ENCODE peak calls at places on chromosomes 4 and X, in four cellular contexts. N is GM12878, R is SK-N-SH, P is HepG2. G is an unnamed sample.

GRCh38 chrX:12567857-12568256 is 223.4 kb upstream of the PRPS2 start:
- DNase-seq in N (no peak), R (peak), P (no peak), G (peak)

GRCh38 chr4:4327652-4328121 is 37.6 kb downstream of the ZBTB49 start:
- DNase-seq in P (peak), R (peak), N (no peak), G (no peak)

GRCh38 chrX:78321809-78322208 is 5.6 kb downstream of the CYSLTR1 start:
- DNase-seq in R (no peak), N (no peak), P (no peak), G (no peak)

GRCh38 chrX:136625246-136625645 is 22.7 kb upstream of the CD40LG start:
- DNase-seq in N (no peak), P (no peak), R (no peak), G (no peak)

GRCh38 chr4:118280501-118281218 is 72.1 kb downstream of the PRSS12 start:
- DNase-seq in P (peak), N (peak), R (peak), G (no peak)

GRCh38 chr4:174212061-174212460 is 71.4 kb downstream of the FBXO8 start:
- DNase-seq in R (no peak), P (no peak), N (no peak), G (no peak)

GRCh38 chr4:24949970-24950369 is 37.1 kb upstream of the CCDC149 start:
- DNase-seq in R (no peak), P (no peak), N (no peak), G (no peak)

GRCh38 chr4:132737344-132737743 is 411.8 kb upstream of the PCDH10 start:
- DNase-seq in R (no peak), P (no peak), N (no peak), G (no peak)

GRCh38 chr4:140149851-140150635 is 3.9 kb downstream of the MAML3 start:
- DNase-seq in R (peak), N (no peak), P (no peak), G (no peak)

GRCh38 chr4:82989567-82990429 is 20.8 kb downstream of the LIN54 start:
- DNase-seq in R (no peak), N (peak), P (peak), G (no peak)

GRCh38 chr4:156665779-156666366 is 305.7 kb downstream of the PDGFC start:
- DNase-seq in R (no peak), N (peak), P (no peak), G (no peak)

GRCh38 chrX:72052415-72053090 is 79.2 kb downstream of the RTL5 start:
- DNase-seq in P (no peak), N (no peak), R (no peak), G (no peak)

GRCh38 chr4:140296871-140297570 is 76.4 kb upstream of the SCOC start:
- DNase-seq in N (no peak), P (no peak), R (no peak), G (no peak)

GRCh38 chr4:26032572-26033320 is 118.7 kb downstream of the SMIM20 start:
- DNase-seq in P (peak), R (no peak), N (no peak), G (no peak)

GRCh38 chr4:53541577-53542206 is 49.6 kb downstream of the LNX1 start:
- DNase-seq in N (no peak), P (no peak), R (peak), G (no peak)

GRCh38 chr4:82984459-82984858 is 26.2 kb downstream of the LIN54 start:
- DNase-seq in R (no peak), P (peak), N (no peak), G (no peak)

DNA sequence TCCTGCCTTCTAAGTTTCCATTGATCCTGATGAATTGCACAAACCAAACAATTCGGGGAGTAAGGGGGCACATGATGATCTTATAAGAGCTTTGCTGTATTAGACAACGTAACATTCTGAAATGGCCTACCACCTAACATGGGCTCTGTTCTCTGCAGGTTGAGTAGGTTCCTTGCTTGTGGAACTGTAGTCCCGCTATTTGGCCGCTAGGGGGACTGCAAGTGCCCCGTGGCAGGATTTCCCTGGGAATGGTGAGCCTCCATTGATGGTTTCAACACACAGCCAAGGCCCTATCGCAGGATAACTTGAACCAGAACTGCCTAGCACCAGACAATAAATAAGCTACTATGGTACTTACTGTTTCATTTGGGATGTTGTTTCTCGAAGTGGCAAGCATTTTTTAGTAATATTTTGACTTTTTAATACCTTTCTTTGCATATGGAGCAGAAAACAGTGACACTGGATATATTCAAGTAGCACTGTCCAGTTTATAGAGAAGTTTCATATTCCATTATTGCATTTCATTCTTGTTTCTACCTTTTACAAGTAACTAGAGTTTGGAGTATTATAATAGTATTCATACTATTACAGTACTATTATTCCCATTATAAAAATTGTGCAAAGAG is 11.9 kb downstream of the AR start:
- DNase-seq in N (no peak), R (peak), P (peak), G (peak)
- TF ChIP-seq JUND in N (no peak), R (no peak), P (no peak), G (no peak)

GRCh38 chrX:46642145-46642544 is 68.6 kb downstream of the CHST7 start:
- DNase-seq in P (peak), N (no peak), R (peak), G (peak)
- TF ChIP-seq JUND in P (no peak), N (no peak), R (no peak), G (no peak)

GRCh38 chr4:79082988-79083387 is 143.8 kb upstream of the PAQR3 start:
- DNase-seq in N (no peak), R (no peak), P (no peak), G (no peak)

GRCh38 chr4:79073471-79073870 is 134.2 kb upstream of the PAQR3 start:
- DNase-seq in R (no peak), N (no peak), P (no peak), G (no peak)

GRCh38 chr4:79074040-79074439 is 134.8 kb upstream of the PAQR3 start:
- DNase-seq in R (no peak), P (no peak), N (no peak), G (no peak)

GRCh38 chr4:79081973-79082372 is 142.7 kb upstream of the PAQR3 start:
- DNase-seq in P (no peak), R (no peak), N (no peak), G (no peak)

GRCh38 chr4:79078339-79078738 is 139.1 kb upstream of the PAQR3 start:
- DNase-seq in R (no peak), P (no peak), N (no peak), G (no peak)
- TF ChIP-seq JUND in R (no peak), P (no peak), N (no peak), G (no peak)

GRCh38 chr4:129355031-129355430 is 259.1 kb downstream of the C4orf33 start:
- DNase-seq in N (no peak), R (no peak), P (no peak), G (no peak)

GRCh38 chr4:129346760-129347159 is 250.8 kb downstream of the C4orf33 start:
- DNase-seq in P (no peak), R (no peak), N (no peak), G (no peak)

GRCh38 chr4:129353490-129353889 is 257.5 kb downstream of the C4orf33 start:
- DNase-seq in N (no peak), R (no peak), P (no peak), G (no peak)

GRCh38 chr4:129352480-129352879 is 256.5 kb downstream of the C4orf33 start:
- DNase-seq in N (no peak), R (no peak), P (no peak), G (no peak)

GRCh38 chr4:129350800-129351199 is 254.8 kb downstream of the C4orf33 start:
- DNase-seq in R (no peak), P (no peak), N (no peak), G (peak)
- TF ChIP-seq JUND in R (no peak), P (no peak), N (no peak), G (no peak)

GRCh38 chr4:176238157-176238608 is 30.8 kb downstream of the ASB5 start:
- DNase-seq in R (no peak), N (no peak), P (no peak), G (no peak)
- TF ChIP-seq JUND in R (peak), N (no peak), P (no peak), G (no peak)